ENCODE peak calls at places on chromosomes 16 and 17, in ten cellular contexts. One of them, this sample, is unnamed.

GRCh38 chr17:2965621-2966275 is 97.7 kb downstream of the OR1D5 start:
- DNase-seq in OCI-LY7: no peak
- DNase-seq in heart left ventricle: no peak
- DNase-seq in Calu3: peak
- DNase-seq in lower leg skin: no peak
- DNase-seq in left lung: peak
- DNase-seq in A549: peak
- DNase-seq in HFF-Myc: no peak
- DNase-seq in PC-3: peak
- DNase-seq in osteocyte: peak
- DNase-seq in this sample: no peak

GRCh38 chr17:77107506-77108433 is 33.0 kb upstream of the SEC14L1 start:
- DNase-seq in heart left ventricle: no peak
- DNase-seq in Calu3: no peak
- DNase-seq in A549: no peak
- DNase-seq in HFF-Myc: peak
- DNase-seq in PC-3: no peak
- DNase-seq in left lung: no peak
- DNase-seq in osteocyte: no peak
- DNase-seq in lower leg skin: no peak
- DNase-seq in OCI-LY7: no peak
- DNase-seq in this sample: no peak

GRCh38 chr17:55434721-55435120 is 13.1 kb upstream of the MMD start:
- DNase-seq in A549: no peak
- DNase-seq in PC-3: no peak
- DNase-seq in left lung: no peak
- DNase-seq in Calu3: no peak
- DNase-seq in heart left ventricle: no peak
- DNase-seq in OCI-LY7: no peak
- DNase-seq in osteocyte: no peak
- DNase-seq in lower leg skin: no peak
- DNase-seq in HFF-Myc: no peak
- DNase-seq in this sample: no peak

GRCh38 chr17:15232517-15232915 is 32.6 kb downstream of the PMP22 start:
- DNase-seq in A549: no peak
- DNase-seq in heart left ventricle: peak
- DNase-seq in HFF-Myc: no peak
- DNase-seq in OCI-LY7: no peak
- DNase-seq in lower leg skin: no peak
- DNase-seq in left lung: no peak
- DNase-seq in Calu3: no peak
- DNase-seq in osteocyte: no peak
- DNase-seq in PC-3: no peak
- DNase-seq in this sample: no peak

GRCh38 chr17:57337390-57337789 is 81.1 kb downstream of the MSI2 start:
- DNase-seq in Calu3: no peak
- DNase-seq in osteocyte: no peak
- DNase-seq in OCI-LY7: no peak
- DNase-seq in heart left ventricle: peak
- DNase-seq in lower leg skin: no peak
- DNase-seq in A549: no peak
- DNase-seq in PC-3: no peak
- DNase-seq in left lung: no peak
- DNase-seq in HFF-Myc: no peak
- DNase-seq in this sample: no peak

GRCh38 chr16:19392352-19392751 is 25.3 kb upstream of the TMC5 start:
- DNase-seq in OCI-LY7: no peak
- DNase-seq in A549: no peak
- DNase-seq in HFF-Myc: no peak
- DNase-seq in Calu3: no peak
- DNase-seq in heart left ventricle: no peak
- DNase-seq in left lung: no peak
- DNase-seq in lower leg skin: no peak
- DNase-seq in osteocyte: no peak
- DNase-seq in PC-3: no peak
- DNase-seq in this sample: no peak

GRCh38 chr16:2156025-2156848 is 655 bp downstream of the TRAF7 start:
- DNase-seq in Calu3: no peak
- DNase-seq in HFF-Myc: no peak
- DNase-seq in OCI-LY7: peak
- DNase-seq in heart left ventricle: no peak
- DNase-seq in osteocyte: no peak
- DNase-seq in lower leg skin: no peak
- DNase-seq in left lung: no peak
- DNase-seq in PC-3: peak
- DNase-seq in A549: no peak
- DNase-seq in this sample: peak

GRCh38 chr16:52861614-52862022 is 191.1 kb downstream of the CHD9NB start:
- DNase-seq in HFF-Myc: no peak
- DNase-seq in lower leg skin: no peak
- DNase-seq in osteocyte: no peak
- DNase-seq in heart left ventricle: no peak
- DNase-seq in OCI-LY7: no peak
- DNase-seq in left lung: no peak
- DNase-seq in Calu3: peak
- DNase-seq in A549: peak
- DNase-seq in PC-3: peak
- DNase-seq in this sample: peak

DNA sequence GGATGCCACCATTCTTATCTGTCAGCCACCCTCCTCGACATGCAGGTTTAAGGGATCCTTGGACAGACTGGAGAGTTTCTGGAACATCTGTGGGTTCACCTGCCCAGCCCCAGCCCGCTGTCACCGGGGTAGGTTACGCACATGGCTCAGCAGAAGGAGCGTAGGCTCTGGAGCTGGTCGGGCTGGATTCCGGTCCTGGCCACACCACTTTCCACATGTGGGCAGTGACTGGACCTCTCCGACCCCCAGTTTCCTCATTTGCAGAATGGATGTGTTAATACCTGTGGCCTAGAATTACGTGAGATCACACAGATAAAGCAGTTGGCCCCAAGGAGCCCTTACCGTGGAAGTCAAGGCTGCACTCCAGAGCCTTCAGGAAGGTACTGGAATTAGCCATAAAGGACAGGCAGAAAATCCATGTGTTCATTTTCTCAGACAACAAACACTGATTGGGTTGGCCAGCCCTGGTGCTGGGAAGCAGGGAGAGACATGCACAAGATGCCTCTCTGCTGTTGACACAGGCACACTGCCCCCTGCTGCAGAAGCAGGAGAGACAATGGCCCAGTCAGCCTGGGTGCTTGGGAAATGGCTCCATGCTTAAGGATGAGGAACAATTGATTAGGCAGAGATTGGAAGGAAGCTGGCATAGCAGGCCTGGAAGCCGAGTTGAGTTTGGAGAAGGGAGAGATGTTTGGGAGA is 58.8 kb downstream of the SF3B3 start:
- DNase-seq in left lung: no peak
- DNase-seq in osteocyte: no peak
- DNase-seq in OCI-LY7: no peak
- DNase-seq in A549: no peak
- DNase-seq in HFF-Myc: no peak
- DNase-seq in PC-3: no peak
- DNase-seq in lower leg skin: no peak
- DNase-seq in Calu3: no peak
- DNase-seq in heart left ventricle: no peak
- DNase-seq in this sample: peak
- TF ChIP-seq CTCF in left lung: no peak
- TF ChIP-seq CTCF in osteocyte: peak
- TF ChIP-seq CTCF in OCI-LY7: peak
- TF ChIP-seq CTCF in A549: no peak
- TF ChIP-seq CTCF in HFF-Myc: peak
- TF ChIP-seq CTCF in PC-3: peak
- TF ChIP-seq CTCF in lower leg skin: no peak
- TF ChIP-seq CTCF in Calu3: no peak
- TF ChIP-seq CTCF in heart left ventricle: no peak
- TF ChIP-seq CTCF in this sample: peak

GRCh38 chr16:84240455-84240854 is 643 bp upstream of the KCNG4 start:
- DNase-seq in OCI-LY7: no peak
- DNase-seq in HFF-Myc: no peak
- DNase-seq in Calu3: no peak
- DNase-seq in left lung: no peak
- DNase-seq in osteocyte: no peak
- DNase-seq in PC-3: no peak
- DNase-seq in lower leg skin: no peak
- DNase-seq in heart left ventricle: no peak
- DNase-seq in A549: no peak
- DNase-seq in this sample: no peak

GRCh38 chr16:84237994-84238750 is 1.6 kb downstream of the KCNG4 start:
- DNase-seq in left lung: peak
- DNase-seq in PC-3: no peak
- DNase-seq in HFF-Myc: no peak
- DNase-seq in lower leg skin: no peak
- DNase-seq in A549: no peak
- DNase-seq in Calu3: no peak
- DNase-seq in OCI-LY7: no peak
- DNase-seq in osteocyte: no peak
- DNase-seq in heart left ventricle: no peak
- DNase-seq in this sample: no peak

GRCh38 chr16:84239910-84240309 is at the start of gene KCNG4:
- DNase-seq in osteocyte: no peak
- DNase-seq in lower leg skin: no peak
- DNase-seq in heart left ventricle: no peak
- DNase-seq in OCI-LY7: no peak
- DNase-seq in left lung: no peak
- DNase-seq in HFF-Myc: no peak
- DNase-seq in PC-3: no peak
- DNase-seq in Calu3: no peak
- DNase-seq in A549: no peak
- DNase-seq in this sample: no peak

GRCh38 chr16:84241778-84242177 is 2.0 kb upstream of the KCNG4 start:
- DNase-seq in A549: no peak
- DNase-seq in HFF-Myc: no peak
- DNase-seq in left lung: no peak
- DNase-seq in lower leg skin: no peak
- DNase-seq in heart left ventricle: no peak
- DNase-seq in Calu3: no peak
- DNase-seq in PC-3: no peak
- DNase-seq in osteocyte: no peak
- DNase-seq in OCI-LY7: no peak
- DNase-seq in this sample: no peak

DNA sequence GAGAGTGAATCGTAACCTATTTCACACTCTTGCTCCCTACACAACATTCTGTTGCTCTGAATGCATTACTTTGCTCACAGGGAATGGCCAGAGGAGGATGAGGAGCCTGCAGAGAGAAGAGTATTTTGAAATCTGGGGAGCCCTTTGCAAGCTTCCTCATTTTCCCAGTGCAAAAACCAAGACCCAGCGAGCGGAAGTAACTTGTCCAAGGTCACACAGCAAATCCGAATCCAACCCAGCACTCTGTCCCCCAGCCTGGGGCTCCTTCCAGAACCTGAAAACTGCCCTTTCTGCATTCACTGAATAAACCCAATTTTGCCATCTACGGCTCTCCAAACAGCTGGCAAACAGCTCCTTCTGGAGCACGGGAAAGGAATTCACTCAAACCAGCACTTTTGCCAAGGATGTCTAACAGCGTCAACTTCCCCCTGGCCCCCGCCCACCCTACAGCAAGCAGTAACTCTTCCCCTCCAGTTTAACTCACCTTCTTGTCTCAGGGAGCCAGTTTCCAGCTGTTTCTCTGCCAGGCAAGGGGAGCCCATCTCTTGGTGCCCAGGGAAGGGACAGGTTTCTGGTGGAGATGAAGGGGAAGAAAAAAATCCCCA is 524 bp downstream of the KCNG4 start:
- DNase-seq in Calu3: no peak
- DNase-seq in osteocyte: no peak
- DNase-seq in PC-3: no peak
- DNase-seq in HFF-Myc: no peak
- DNase-seq in heart left ventricle: no peak
- DNase-seq in lower leg skin: no peak
- DNase-seq in left lung: no peak
- DNase-seq in OCI-LY7: no peak
- DNase-seq in A549: no peak
- DNase-seq in this sample: no peak
- TF ChIP-seq CTCF in Calu3: no peak
- TF ChIP-seq CTCF in osteocyte: no peak
- TF ChIP-seq CTCF in PC-3: no peak
- TF ChIP-seq CTCF in HFF-Myc: no peak
- TF ChIP-seq CTCF in heart left ventricle: no peak
- TF ChIP-seq CTCF in lower leg skin: no peak
- TF ChIP-seq CTCF in left lung: no peak
- TF ChIP-seq CTCF in OCI-LY7: no peak
- TF ChIP-seq CTCF in A549: no peak
- TF ChIP-seq CTCF in this sample: no peak

GRCh38 chr17:81337449-81337848 is 42.3 kb upstream of the SLC38A10 start:
- DNase-seq in HFF-Myc: no peak
- DNase-seq in lower leg skin: no peak
- DNase-seq in PC-3: no peak
- DNase-seq in heart left ventricle: peak
- DNase-seq in OCI-LY7: no peak
- DNase-seq in Calu3: peak
- DNase-seq in A549: peak
- DNase-seq in left lung: peak
- DNase-seq in osteocyte: no peak
- DNase-seq in this sample: no peak

GRCh38 chr17:81339502-81340296 is 44.6 kb upstream of the SLC38A10 start:
- DNase-seq in left lung: no peak
- DNase-seq in OCI-LY7: no peak
- DNase-seq in heart left ventricle: no peak
- DNase-seq in Calu3: peak
- DNase-seq in A549: peak
- DNase-seq in HFF-Myc: no peak
- DNase-seq in PC-3: peak
- DNase-seq in osteocyte: no peak
- DNase-seq in lower leg skin: no peak
- DNase-seq in this sample: no peak

GRCh38 chr17:81336930-81337325 is 41.8 kb upstream of the SLC38A10 start:
- DNase-seq in HFF-Myc: no peak
- DNase-seq in OCI-LY7: no peak
- DNase-seq in Calu3: no peak
- DNase-seq in A549: no peak
- DNase-seq in heart left ventricle: peak
- DNase-seq in osteocyte: no peak
- DNase-seq in left lung: no peak
- DNase-seq in lower leg skin: no peak
- DNase-seq in PC-3: no peak
- DNase-seq in this sample: no peak

GRCh38 chr17:81339180-81339501 is 44.0 kb upstream of the SLC38A10 start:
- DNase-seq in OCI-LY7: no peak
- DNase-seq in left lung: no peak
- DNase-seq in lower leg skin: no peak
- DNase-seq in Calu3: no peak
- DNase-seq in heart left ventricle: no peak
- DNase-seq in A549: no peak
- DNase-seq in HFF-Myc: no peak
- DNase-seq in PC-3: peak
- DNase-seq in osteocyte: no peak
- DNase-seq in this sample: no peak

DNA sequence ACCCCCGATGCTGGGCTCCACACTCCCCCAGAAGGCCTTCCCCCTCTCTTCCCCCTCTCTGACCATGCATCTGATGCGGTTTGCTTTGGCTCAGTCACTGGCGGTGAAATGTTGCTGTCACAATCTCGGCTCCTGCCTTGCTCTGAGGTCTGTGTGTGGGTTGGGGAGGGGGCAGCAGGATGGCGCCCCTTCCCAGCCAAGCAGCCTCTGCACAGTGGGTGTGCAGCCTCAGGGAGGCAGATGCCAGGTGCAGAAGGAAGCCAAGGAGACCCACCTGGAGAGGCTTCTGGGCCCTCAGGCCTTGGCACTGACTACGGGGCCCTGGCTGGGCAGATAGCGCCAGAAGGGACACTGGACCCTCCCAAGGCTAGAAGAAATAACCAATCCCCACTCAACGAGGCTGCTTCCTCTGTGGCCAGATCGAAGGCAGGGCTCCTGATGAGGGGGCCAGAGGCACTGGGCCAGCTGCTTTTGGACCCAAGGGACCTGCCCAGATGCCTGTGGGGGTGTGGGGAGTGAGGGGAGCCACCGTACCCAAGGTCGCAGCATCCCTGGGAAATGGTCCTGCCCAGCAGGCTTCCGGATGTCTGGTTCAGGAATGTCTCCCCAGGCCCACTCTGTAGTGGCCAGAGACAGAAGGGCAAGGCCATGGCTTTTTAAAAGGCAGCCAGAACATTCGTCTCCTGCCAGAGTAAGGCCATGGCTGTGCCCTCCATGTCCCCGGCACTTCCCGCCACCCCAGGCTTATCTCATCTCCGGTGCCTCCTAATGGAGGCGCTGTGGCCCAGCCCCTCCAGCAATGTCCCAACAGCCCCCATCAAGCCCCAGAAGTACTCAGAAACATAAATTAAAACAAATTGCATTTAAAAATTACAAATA is 43.4 kb upstream of the SLC38A10 start:
- DNase-seq in A549: no peak
- DNase-seq in OCI-LY7: no peak
- DNase-seq in left lung: no peak
- DNase-seq in PC-3: no peak
- DNase-seq in HFF-Myc: no peak
- DNase-seq in osteocyte: no peak
- DNase-seq in lower leg skin: no peak
- DNase-seq in Calu3: no peak
- DNase-seq in heart left ventricle: peak
- DNase-seq in this sample: no peak
- TF ChIP-seq CTCF in A549: no peak
- TF ChIP-seq CTCF in OCI-LY7: peak
- TF ChIP-seq CTCF in left lung: no peak
- TF ChIP-seq CTCF in PC-3: no peak
- TF ChIP-seq CTCF in HFF-Myc: no peak
- TF ChIP-seq CTCF in osteocyte: no peak
- TF ChIP-seq CTCF in lower leg skin: no peak
- TF ChIP-seq CTCF in Calu3: no peak
- TF ChIP-seq CTCF in heart left ventricle: no peak
- TF ChIP-seq CTCF in this sample: peak

GRCh38 chr17:43368740-43369506 is 29.9 kb upstream of the ARL4D start:
- DNase-seq in osteocyte: no peak
- DNase-seq in PC-3: peak
- DNase-seq in OCI-LY7: peak
- DNase-seq in lower leg skin: peak
- DNase-seq in heart left ventricle: peak
- DNase-seq in A549: peak
- DNase-seq in Calu3: peak
- DNase-seq in HFF-Myc: no peak
- DNase-seq in left lung: peak
- DNase-seq in this sample: peak
- TF ChIP-seq CTCF in osteocyte: no peak
- TF ChIP-seq CTCF in PC-3: no peak
- TF ChIP-seq CTCF in OCI-LY7: no peak
- TF ChIP-seq CTCF in lower leg skin: no peak
- TF ChIP-seq CTCF in heart left ventricle: peak
- TF ChIP-seq CTCF in A549: no peak
- TF ChIP-seq CTCF in Calu3: no peak
- TF ChIP-seq CTCF in HFF-Myc: no peak
- TF ChIP-seq CTCF in left lung: no peak
- TF ChIP-seq CTCF in this sample: peak

This sample was measured in A673.